ENCODE peak calls at places on chromosomes 16 and 17, in five cellular contexts. T is GM23248, A is left ventricle myocardium inferior, L is endodermal cell, M is Peyer's patch. D is an unnamed sample. For H3K27me3 and H3K4me1, the result is how much of the 10 kb centered on the place peaks cover.

GRCh38 chr17:64058547-64059115 is 38.2 kb upstream of the ICAM2 start:
- DNase-seq in T (no peak), A (no peak), L (no peak), M (no peak), D (no peak)

GRCh38 chr17:61466246-61466645 is 14.0 kb downstream of the TBX4 start:
- DNase-seq in T (no peak), A (no peak), L (no peak), M (no peak), D (no peak)

GRCh38 chr16:88503374-88503770 is 50.3 kb downstream of the ZFPM1 start:
- DNase-seq in T (peak), A (no peak), L (no peak), M (no peak), D (no peak)

GRCh38 chr17:64491034-64491860 is 5.6 kb downstream of the POLG2 start:
- DNase-seq in T (peak), A (no peak), L (peak), M (no peak), D (no peak)

GRCh38 chr17:31424944-31425582 is 33.6 kb downstream of the RAB11FIP4 start:
- DNase-seq in T (no peak), A (peak), L (peak), M (no peak), D (no peak)

GRCh38 chr16:27083861-27084261 is 17.1 kb downstream of the C16orf82 start:
- DNase-seq in T (no peak), A (peak), L (peak), M (no peak), D (no peak)

GRCh38 chr17:51230306-51230705 is 29.5 kb downstream of the MBTD1 start:
- DNase-seq in T (peak), A (no peak), L (peak), M (no peak), D (no peak)

GRCh38 chr17:53719229-53719628 is 103.5 kb upstream of the KIF2B start:
- DNase-seq in T (no peak), A (no peak), L (no peak), M (no peak), D (no peak)

GRCh38 chr17:73261952-73262675 is 434 bp upstream of the CPSF4L start:
- DNase-seq in T (no peak), A (no peak), L (peak), M (no peak), D (no peak)

GRCh38 chr16:56163089-56163488 is 28.2 kb upstream of the GNAO1 start:
- DNase-seq in T (no peak), A (no peak), L (no peak), M (no peak), D (no peak)

GRCh38 chr16:77213542-77214108 is 14.4 kb downstream of the SYCE1L start:
- DNase-seq in T (peak), A (no peak), L (no peak), M (no peak), D (no peak)

GRCh38 chr16:56269824-56270684 is 78.8 kb downstream of the GNAO1 start:
- DNase-seq in T (peak), A (no peak), L (peak), M (no peak), D (no peak)

GRCh38 chr16:27369806-27370205 is 32.2 kb upstream of the IL21R start:
- DNase-seq in T (peak), A (no peak), L (no peak), M (no peak), D (no peak)

GRCh38 chr16:73000020-73000906 is 47.7 kb downstream of the ZFHX3 start:
- DNase-seq in T (peak), A (peak), L (no peak), M (no peak), D (no peak)

GRCh38 chr17:27413295-27413694 is 43.0 kb upstream of the KSR1 start:
- DNase-seq in T (no peak), A (no peak), L (no peak), M (no peak), D (no peak)

GRCh38 chr17:46194393-46195216 is 1.4 kb upstream of the KANSL1 start:
- DNase-seq in T (peak), A (no peak), L (no peak), M (peak), D (no peak)

GRCh38 chr17:72754513-72754912 is 338.0 kb downstream of the SLC39A11 start:
- DNase-seq in T (no peak), A (no peak), L (no peak), M (no peak), D (no peak)

GRCh38 chr16:81410643-81411235 is 33.9 kb upstream of the CMIP start:
- DNase-seq in T (no peak), A (no peak), L (peak), M (no peak), D (no peak)

GRCh38 chr16:52526830-52527229 is 20.1 kb downstream of the TOX3 start:
- DNase-seq in T (no peak), A (no peak), L (no peak), M (no peak), D (no peak)

GRCh38 chr16:81243927-81244326 is 5.4 kb downstream of the BCO1 start:
- DNase-seq in T (no peak), A (no peak), L (peak), M (no peak), D (no peak)

GRCh38 chr17:34182036-34182803 is 72.9 kb upstream of the CCL2 start:
- DNase-seq in T (no peak), A (no peak), L (peak), M (no peak), D (no peak)

GRCh38 chr16:28974007-28974436 is 556 bp upstream of the SPNS1 start:
- DNase-seq in T (peak), A (peak), L (peak), M (peak), D (peak)

GRCh38 chr16:82655315-82655714 is 28.5 kb downstream of the CDH13 start:
- DNase-seq in T (peak), A (no peak), L (no peak), M (peak), D (no peak)

GRCh38 chr17:28125530-28126382 is 83.3 kb downstream of the NLK start:
- DNase-seq in T (no peak), A (no peak), L (no peak), M (no peak), D (no peak)

GRCh38 chr16:58584831-58585505 is 44.7 kb downstream of the CNOT1 start:
- DNase-seq in T (peak), A (no peak), L (no peak), M (no peak), D (no peak)

GRCh38 chr16:82859638-82860037 is 232.9 kb downstream of the CDH13 start:
- DNase-seq in T (peak), A (no peak), L (no peak), M (no peak), D (no peak)

GRCh38 chr17:9928601-9929341 is 23.7 kb upstream of the RCVRN start:
- DNase-seq in T (peak), A (no peak), L (peak), M (no peak), D (no peak)

GRCh38 chr16:89860747-89861304 is 12.6 kb upstream of the TCF25 start:
- DNase-seq in T (peak), A (peak), L (peak), M (peak), D (peak)

GRCh38 chr17:77556408-77557068 is 402.0 kb upstream of the TNRC6C start:
- DNase-seq in T (no peak), A (no peak), L (peak), M (no peak), D (no peak)
- H3K27me3 ChIP-seq in T (under half), A (under half), L (under half), M (under half), D (under half)

GRCh38 chr17:14760719-14761425 is 460.0 kb downstream of the HS3ST3B1 start:
- DNase-seq in T (peak), A (no peak), L (peak), M (no peak), D (no peak)
- H3K4me3 ChIP-seq in T (no peak), A (no peak), L (no peak), M (no peak), D (no peak)

DNA sequence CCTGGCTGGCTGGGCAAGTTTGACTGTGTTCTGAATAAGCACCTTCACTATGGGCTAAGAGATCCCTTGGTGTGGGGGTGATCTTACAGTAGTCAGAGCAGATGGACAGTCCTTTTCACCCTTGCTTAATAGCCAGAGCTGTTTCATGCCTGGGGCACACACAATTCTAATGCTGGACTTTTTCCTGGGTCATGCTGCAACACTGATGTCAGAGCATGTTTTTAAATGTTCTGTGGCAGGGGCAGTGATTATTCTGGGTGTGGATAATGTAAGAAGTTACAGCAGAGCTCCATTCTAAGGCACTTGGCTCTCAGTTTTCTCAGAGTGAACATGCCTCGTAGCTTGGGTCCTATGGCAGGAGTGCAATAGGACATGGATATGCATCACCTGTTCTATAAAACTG is 4.0 kb upstream of the CD68 start:
- DNase-seq in T (peak), A (no peak), L (no peak), M (no peak), D (no peak)
- H3K4me1 ChIP-seq in T (under half), A (half or more), L (under half), M (under half), D (half or more)

DNA sequence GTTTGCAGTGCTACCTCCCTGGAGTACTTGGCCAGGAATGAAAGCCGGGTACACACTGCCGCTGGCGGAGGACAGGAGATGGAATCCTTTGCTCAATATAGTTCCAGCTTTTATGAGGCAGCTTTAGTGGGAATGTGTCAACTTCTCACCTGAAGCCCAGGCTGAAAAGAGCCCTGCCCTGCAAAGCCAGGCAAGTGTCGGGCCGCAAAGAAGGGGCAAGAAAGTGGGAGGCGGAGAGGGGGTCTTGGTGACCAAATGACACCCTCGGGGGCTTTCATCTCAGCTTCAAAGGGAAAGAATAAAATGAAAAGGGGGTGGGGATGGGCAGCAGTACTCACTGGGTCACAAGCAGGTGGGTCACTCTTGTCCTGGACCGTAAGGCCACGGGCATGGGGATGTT is 62.9 kb downstream of the C16orf95 start:
- DNase-seq in T (no peak), A (no peak), L (peak), M (no peak), D (no peak)
- H3K27me3 ChIP-seq in T (under half), A (under half), L (under half), M (under half), D (under half)

GRCh38 chr17:1170739-1171138 is 9.0 kb downstream of the ABR start:
- DNase-seq in T (no peak), A (no peak), L (peak), M (no peak), D (no peak)

GRCh38 chr17:1169913-1170312 is 9.9 kb downstream of the ABR start:
- DNase-seq in T (no peak), A (no peak), L (no peak), M (no peak), D (no peak)

GRCh38 chr17:1171953-1172352 is 7.8 kb downstream of the ABR start:
- DNase-seq in T (no peak), A (no peak), L (no peak), M (no peak), D (no peak)

GRCh38 chr17:1168537-1169234 is 11.1 kb downstream of the ABR start:
- DNase-seq in T (no peak), A (no peak), L (no peak), M (no peak), D (no peak)

GRCh38 chr17:1169471-1169908 is 10.3 kb downstream of the ABR start:
- DNase-seq in T (no peak), A (no peak), L (no peak), M (no peak), D (no peak)
- H3K4me3 ChIP-seq in T (no peak), A (no peak), L (no peak), M (no peak), D (no peak)

DNA sequence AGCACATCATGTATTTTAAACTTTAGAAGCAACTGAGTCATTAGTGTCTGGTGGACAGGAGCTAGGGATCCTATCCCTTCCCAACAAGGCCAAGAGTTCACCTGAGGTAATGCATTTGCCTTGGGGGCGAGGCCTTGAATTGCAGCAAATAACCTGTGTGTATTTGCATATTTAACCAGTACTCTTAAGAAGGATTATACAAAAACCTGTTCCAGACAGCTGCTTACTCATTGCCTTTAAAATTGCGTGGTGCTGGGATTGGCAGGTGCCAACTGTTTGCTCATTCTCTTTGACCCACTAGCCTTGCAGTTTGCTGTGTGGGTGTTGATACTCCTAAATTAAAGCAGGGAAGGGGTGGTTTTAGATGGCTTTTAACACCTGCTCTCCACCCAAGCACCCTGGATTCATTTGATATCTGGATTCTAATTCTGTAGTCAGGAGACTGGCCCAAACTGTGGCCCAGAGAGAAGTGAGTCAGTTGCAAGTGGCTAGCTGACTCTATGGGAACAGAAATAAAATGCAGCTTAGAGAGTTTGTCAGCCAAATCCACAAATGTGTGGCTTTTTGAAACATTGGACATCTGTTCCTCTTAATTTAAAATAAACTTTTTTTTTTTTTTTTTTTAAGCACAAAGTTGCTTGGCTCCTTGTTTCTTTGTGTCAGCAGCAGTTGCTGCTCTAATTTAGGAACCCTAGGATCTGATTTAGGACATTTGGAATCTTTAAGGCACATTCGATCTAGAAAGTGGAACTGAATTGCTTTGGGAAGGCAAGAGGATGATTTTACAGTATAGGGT is 47.0 kb downstream of the TUBD1 start:
- DNase-seq in T (peak), A (no peak), L (peak), M (no peak), D (peak)
- H3K4me1 ChIP-seq in T (under half), A (under half), L (under half), M (under half), D (half or more)

D was measured in lower lobe of right lung.